ENCODE peak calls at places on chromosome 1, in eight cellular contexts. B is suprapubic skin, W is psoas muscle, C is activated B cell treated with CpG ODN at 0.5 μM for 24 hours, S is mesothelial cell of epicardium, H is fibroblast of lung, U is BE2C, L is OCI-LY7. P is an unnamed sample.

GRCh38 chr1:86618358-86618757 is 71.5 kb downstream of the CLCA4 start:
- DNase-seq in B (no peak), W (no peak), H (no peak), L (no peak), S (no peak), C (no peak), U (no peak), P (no peak)

GRCh38 chr1:54278941-54279422 is 79.0 kb downstream of the MRPL37 start:
- DNase-seq in U (no peak), C (no peak), L (no peak), S (no peak), W (no peak), H (peak), B (no peak), P (no peak)

GRCh38 chr1:118338991-118339390 is 154.0 kb upstream of the SPAG17 start:
- DNase-seq in L (no peak), W (no peak), S (no peak), C (no peak), H (no peak), U (no peak), B (no peak), P (no peak)

GRCh38 chr1:213423041-213423440 is 372.0 kb downstream of the RPS6KC1 start:
- DNase-seq in S (no peak), B (no peak), L (no peak), W (no peak), H (no peak), C (no peak), U (no peak), P (no peak)

GRCh38 chr1:8540971-8541370 is 223.1 kb downstream of the SLC45A1 start:
- DNase-seq in W (no peak), S (no peak), B (no peak), U (no peak), H (no peak), L (no peak), C (no peak), P (no peak)

GRCh38 chr1:87291107-87291506 is 37.6 kb upstream of the LMO4 start:
- DNase-seq in U (no peak), S (no peak), W (no peak), L (no peak), H (no peak), B (no peak), C (no peak), P (no peak)

GRCh38 chr1:228921473-228921872 is 186.2 kb downstream of the RHOU start:
- DNase-seq in L (no peak), W (no peak), U (no peak), H (no peak), S (no peak), B (no peak), C (no peak), P (no peak)

GRCh38 chr1:112881742-112882127 is 74.3 kb downstream of the SLC16A1 start:
- DNase-seq in H (no peak), U (no peak), S (no peak), W (no peak), C (no peak), L (no peak), B (no peak), P (no peak)

GRCh38 chr1:164644774-164645634 is 86.0 kb downstream of the PBX1 start:
- DNase-seq in W (no peak), U (no peak), L (no peak), C (no peak), H (peak), B (no peak), S (no peak), P (no peak)

GRCh38 chr1:185556551-185556950 is 177.6 kb upstream of the HMCN1 start:
- DNase-seq in C (no peak), H (no peak), S (no peak), W (no peak), L (no peak), B (no peak), U (no peak), P (no peak)

GRCh38 chr1:30034627-30035521 is 688.5 kb downstream of the MATN1 start:
- DNase-seq in L (no peak), H (peak), C (no peak), W (no peak), S (no peak), B (no peak), U (peak), P (no peak)

GRCh38 chr1:29145739-29146437 is 22.2 kb upstream of the TMEM200B start:
- DNase-seq in B (no peak), W (no peak), L (no peak), S (no peak), H (peak), C (no peak), U (no peak), P (no peak)

GRCh38 chr1:33159577-33159976 is 22.3 kb downstream of the TRIM62 start:
- DNase-seq in S (no peak), U (no peak), H (no peak), W (no peak), B (no peak), C (no peak), L (no peak), P (no peak)

GRCh38 chr1:205680073-205680851 is at the start of gene SLC45A3:
- DNase-seq in U (peak), H (no peak), W (peak), L (peak), S (no peak), C (no peak), B (no peak), P (no peak)

GRCh38 chr1:111880866-111881837 is 108.3 kb downstream of the KCND3 start:
- DNase-seq in L (no peak), S (no peak), U (peak), H (no peak), W (no peak), C (no peak), B (no peak), P (no peak)

GRCh38 chr1:221742555-221743415 is 896 bp upstream of the DUSP10 start:
- DNase-seq in L (peak), H (peak), W (peak), B (peak), S (peak), C (peak), U (peak), P (peak)
- TF ChIP-seq CTCF in L (no peak), H (no peak), W (peak), B (peak), S (no peak), C (no peak), U (no peak), P (peak)

GRCh38 chr1:89999628-90000027 is 4.7 kb downstream of the ZNF326 start:
- DNase-seq in L (no peak), W (no peak), U (no peak), B (no peak), S (no peak), H (no peak), C (no peak), P (no peak)
- TF ChIP-seq CTCF in L (no peak), W (no peak), U (no peak), B (no peak), S (no peak), H (no peak), C (no peak), P (no peak)

GRCh38 chr1:216111842-216112241 is 311.4 kb downstream of the USH2A start:
- DNase-seq in S (no peak), U (no peak), B (no peak), L (no peak), H (peak), C (no peak), W (no peak), P (no peak)
- TF ChIP-seq CTCF in S (no peak), U (peak), B (no peak), L (peak), H (no peak), C (no peak), W (no peak), P (no peak)

DNA sequence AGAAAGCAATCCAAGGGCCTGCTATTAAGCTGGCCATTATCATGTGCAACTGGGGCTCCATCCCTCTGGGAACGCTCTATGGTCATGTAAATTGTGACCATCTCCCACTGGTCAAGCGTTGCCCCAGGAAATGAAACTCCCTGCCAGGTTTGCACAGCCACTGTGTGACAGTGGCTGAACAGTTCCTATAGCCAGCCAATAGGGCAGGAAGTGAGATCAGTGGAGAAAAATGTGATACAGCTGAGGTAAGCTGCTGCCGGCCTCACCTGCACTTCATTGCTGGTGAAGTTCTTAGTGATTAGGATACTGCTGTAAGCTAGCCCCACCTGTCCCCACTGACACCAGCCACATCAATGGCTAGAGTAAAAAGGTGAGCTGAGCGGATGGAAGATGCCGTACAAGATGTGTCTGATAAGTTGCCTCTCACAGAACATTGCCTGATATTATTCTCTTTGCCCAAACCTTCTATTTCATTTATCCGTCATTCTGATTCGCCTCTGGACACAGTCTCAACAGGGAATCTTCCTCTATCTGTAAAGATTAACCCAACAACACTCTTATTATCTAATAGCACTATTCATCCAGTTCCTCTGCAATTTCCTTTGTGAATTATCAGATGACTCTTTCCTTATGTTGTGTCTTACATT is 38.4 kb upstream of the CDC42BPA start:
- DNase-seq in W (no peak), C (no peak), S (no peak), L (no peak), B (no peak), U (peak), H (no peak), P (no peak)
- TF ChIP-seq CTCF in W (no peak), C (no peak), S (no peak), L (no peak), B (no peak), U (no peak), H (no peak), P (no peak)

GRCh38 chr1:189673223-189673622 is 804.4 kb downstream of the BRINP3 start:
- DNase-seq in H (no peak), W (no peak), C (no peak), U (no peak), L (no peak), B (no peak), S (no peak), P (no peak)

GRCh38 chr1:189681252-189681919 is 796.3 kb downstream of the BRINP3 start:
- DNase-seq in H (no peak), S (no peak), C (no peak), B (no peak), W (no peak), U (no peak), L (no peak), P (no peak)

GRCh38 chr1:189682591-189682990 is 795.1 kb downstream of the BRINP3 start:
- DNase-seq in L (no peak), H (no peak), U (no peak), S (no peak), C (no peak), W (no peak), B (no peak), P (no peak)

GRCh38 chr1:189678779-189679178 is 798.9 kb downstream of the BRINP3 start:
- DNase-seq in B (no peak), H (no peak), L (no peak), W (no peak), C (no peak), S (no peak), U (no peak), P (no peak)
- TF ChIP-seq CTCF in B (no peak), H (no peak), L (peak), W (no peak), C (no peak), S (peak), U (peak), P (no peak)

GRCh38 chr1:154791292-154792278 is 78.5 kb downstream of the KCNN3 start:
- DNase-seq in H (peak), B (no peak), U (no peak), C (no peak), S (no peak), L (peak), W (peak), P (peak)
- TF ChIP-seq CTCF in H (no peak), B (no peak), U (no peak), C (no peak), S (no peak), L (no peak), W (no peak), P (peak)